ENCODE peak calls at places on chromosomes 3 and 15, in four cellular contexts. Q is hepatocyte, U is HepG2, J is astrocyte. R is an unnamed sample. For H3K4me1, the result is how much of the 10 kb centered on the place peaks cover.

GRCh38 chr15:40338921-40339620 is 1.7 kb downstream of the CCDC9B start:
- DNase-seq in Q (no peak), U (peak), J (peak), R (no peak)

GRCh38 chr3:57064615-57065014 is 4.2 kb downstream of the SPATA12 start:
- DNase-seq in Q (no peak), U (no peak), J (no peak), R (no peak)

GRCh38 chr15:98154863-98155262 is 194.4 kb downstream of the ARRDC4 start:
- DNase-seq in Q (peak), U (no peak), J (peak), R (no peak)

GRCh38 chr3:74267126-74267525 is 347.3 kb downstream of the CNTN3 start:
- DNase-seq in Q (no peak), U (no peak), J (no peak), R (no peak)

GRCh38 chr3:14988988-14989394 is 41.6 kb downstream of the NR2C2 start:
- DNase-seq in Q (no peak), U (peak), J (no peak), R (no peak)

GRCh38 chr15:86915811-86916331 is 836.2 kb downstream of the AGBL1 start:
- DNase-seq in Q (peak), U (peak), J (peak), R (no peak)

GRCh38 chr3:25412269-25412668 is 15.8 kb upstream of the RARB start:
- DNase-seq in Q (peak), U (no peak), J (no peak), R (no peak)

GRCh38 chr3:151052329-151052728 is 33.1 kb upstream of the MED12L start:
- DNase-seq in Q (no peak), U (no peak), J (no peak), R (no peak)

GRCh38 chr15:64634576-64635485 is 140.6 kb downstream of the RBPMS2 start:
- DNase-seq in Q (peak), U (peak), J (peak), R (peak)

GRCh38 chr3:52480768-52481715 is 14.1 kb upstream of the STAB1 start:
- DNase-seq in Q (no peak), U (no peak), J (no peak), R (no peak)

GRCh38 chr3:37498126-37499039 is 324.0 kb upstream of the LRRFIP2 start:
- DNase-seq in Q (no peak), U (no peak), J (no peak), R (no peak)

GRCh38 chr15:63843901-63844317 is 10.2 kb upstream of the HERC1 start:
- DNase-seq in Q (peak), U (no peak), J (peak), R (no peak)

GRCh38 chr3:8266679-8267267 is 234.8 kb upstream of the LMCD1 start:
- DNase-seq in Q (no peak), U (no peak), J (peak), R (no peak)

GRCh38 chr3:1087066-1087555 is 5.7 kb upstream of the CNTN6 start:
- DNase-seq in Q (peak), U (no peak), J (peak), R (no peak)

GRCh38 chr3:4981688-4982494 is 2.7 kb downstream of the BHLHE40 start:
- DNase-seq in Q (peak), U (peak), J (peak), R (no peak)

GRCh38 chr15:66650433-66650832 is 51.6 kb upstream of the SMAD6 start:
- DNase-seq in Q (no peak), U (peak), J (no peak), R (no peak)

GRCh38 chr15:31442203-31443090 is 115.8 kb downstream of the KLF13 start:
- DNase-seq in Q (peak), U (no peak), J (peak), R (no peak)

GRCh38 chr15:85099195-85099803 is 117.6 kb downstream of the PDE8A start:
- DNase-seq in Q (no peak), U (no peak), J (no peak), R (no peak)

GRCh38 chr15:54515664-54516582 is 537.7 kb downstream of the UNC13C start:
- DNase-seq in Q (no peak), U (no peak), J (no peak), R (no peak)
- H3K4me1 ChIP-seq in Q (under half), U (under half), J (under half), R (under half)

DNA sequence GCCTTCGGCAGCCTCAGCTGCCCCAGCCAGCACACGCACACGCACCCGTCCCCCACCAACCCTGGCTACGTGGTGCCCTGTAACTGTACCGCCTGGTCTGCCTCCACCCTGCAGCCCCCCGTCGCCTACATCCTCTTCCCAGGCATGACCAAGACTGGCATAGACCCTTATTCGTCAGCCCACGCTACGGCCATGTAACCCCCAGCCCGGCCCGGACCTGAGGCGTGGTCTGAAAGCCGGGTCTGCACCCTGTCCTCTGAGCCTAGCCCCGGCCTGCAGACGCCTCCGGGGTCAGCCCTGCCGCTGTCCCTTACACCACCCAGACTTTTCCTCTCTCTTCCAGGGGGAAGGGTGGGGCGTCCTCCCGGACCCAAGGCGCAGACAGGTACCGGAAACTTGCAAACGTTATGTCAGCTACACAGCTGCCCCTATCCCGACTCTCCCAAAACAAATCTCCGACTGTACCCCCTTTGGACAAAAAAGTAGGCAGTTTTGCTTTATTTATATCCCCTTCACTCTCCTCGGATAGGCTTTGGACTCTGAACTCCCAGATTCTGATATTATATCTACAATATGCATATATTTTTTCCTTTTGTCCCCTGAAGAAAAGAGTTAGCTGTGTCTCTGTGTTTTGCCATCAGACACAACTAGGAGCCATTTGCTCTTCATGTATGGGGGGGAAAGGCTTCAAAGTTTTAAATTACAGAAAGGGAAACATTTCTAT is 1.4 kb downstream of the SOX14 start:
- DNase-seq in Q (no peak), U (no peak), J (no peak), R (no peak)
- TF ChIP-seq EZH2 in Q (no peak), U (no peak), J (peak), R (no peak)

GRCh38 chr3:156761713-156762575 is 64.2 kb upstream of the LEKR1 start:
- DNase-seq in Q (no peak), U (no peak), J (no peak), R (no peak)

GRCh38 chr3:156764761-156765160 is 61.4 kb upstream of the LEKR1 start:
- DNase-seq in Q (no peak), U (no peak), J (peak), R (no peak)

GRCh38 chr3:156762631-156763185 is 63.4 kb upstream of the LEKR1 start:
- DNase-seq in Q (peak), U (no peak), J (peak), R (no peak)

GRCh38 chr3:156763386-156763785 is 62.8 kb upstream of the LEKR1 start:
- DNase-seq in Q (no peak), U (no peak), J (no peak), R (no peak)

GRCh38 chr3:156763931-156764720 is 62.0 kb upstream of the LEKR1 start:
- DNase-seq in Q (no peak), U (no peak), J (no peak), R (no peak)
- H2AFZ ChIP-seq in Q (no peak), U (no peak), J (no peak), R (no peak)

GRCh38 chr3:171379281-171379680 is 80.9 kb downstream of the TNIK start:
- DNase-seq in Q (no peak), U (no peak), J (peak), R (no peak)

GRCh38 chr3:171380084-171380483 is 80.1 kb downstream of the TNIK start:
- DNase-seq in Q (no peak), U (no peak), J (no peak), R (no peak)

GRCh38 chr3:171376125-171376947 is 83.9 kb downstream of the TNIK start:
- DNase-seq in Q (no peak), U (no peak), J (no peak), R (no peak)

GRCh38 chr3:171377859-171378258 is 82.3 kb downstream of the TNIK start:
- DNase-seq in Q (no peak), U (no peak), J (no peak), R (no peak)

GRCh38 chr3:171378586-171378985 is 81.6 kb downstream of the TNIK start:
- DNase-seq in Q (no peak), U (no peak), J (no peak), R (no peak)
- H3K4me1 ChIP-seq in Q (under half), U (under half), J (under half), R (under half)

DNA sequence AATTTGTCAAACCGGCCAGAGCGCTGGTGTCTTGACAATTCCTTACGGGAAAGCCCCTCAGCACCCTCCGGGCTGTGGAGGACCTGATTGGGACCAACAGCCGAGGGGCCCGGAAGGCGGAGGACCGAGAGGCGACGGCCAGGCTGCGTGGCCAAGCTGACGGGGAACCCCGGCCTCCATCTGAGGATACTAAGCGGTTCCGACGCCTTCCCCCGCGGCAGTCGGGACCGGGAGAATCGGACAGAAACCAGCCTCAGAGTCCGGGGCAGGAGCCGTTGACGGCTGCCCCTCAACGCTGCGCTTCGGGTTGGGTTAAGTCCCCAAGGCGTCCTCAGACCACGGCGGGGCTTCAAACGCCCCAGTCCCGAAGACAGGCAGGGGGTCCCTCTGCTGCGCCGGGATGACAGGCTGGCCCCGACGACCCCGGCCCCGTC is 483 bp downstream of the ALDH1A2 start:
- DNase-seq in Q (peak), U (no peak), J (no peak), R (no peak)
- TF ChIP-seq EZH2 in Q (peak), U (no peak), J (peak), R (no peak)

GRCh38 chr3:190209533-190209932 is 88.8 kb upstream of the P3H2 start:
- DNase-seq in Q (no peak), U (no peak), J (no peak), R (no peak)
- H2AFZ ChIP-seq in Q (no peak), U (no peak), J (no peak), R (no peak)

GRCh38 chr15:57685316-57685715 is 21.2 kb upstream of the POLR2M start:
- DNase-seq in Q (no peak), U (no peak), J (no peak), R (no peak)

GRCh38 chr15:57685719-57686118 is 20.8 kb upstream of the POLR2M start:
- DNase-seq in Q (no peak), U (no peak), J (no peak), R (no peak)

GRCh38 chr15:57683481-57683880 is 23.0 kb upstream of the POLR2M start:
- DNase-seq in Q (no peak), U (no peak), J (no peak), R (no peak)

GRCh38 chr15:57684491-57685184 is 21.9 kb upstream of the POLR2M start:
- DNase-seq in Q (no peak), U (no peak), J (no peak), R (no peak)

GRCh38 chr15:57686657-57687056 is 19.9 kb upstream of the POLR2M start:
- DNase-seq in Q (no peak), U (no peak), J (no peak), R (no peak)
- H3K4me1 ChIP-seq in Q (under half), U (under half), J (under half), R (under half)